ENCODE peak calls at places on chromosomes 12 and 14, in five cellular contexts. I, B, L, M and V are unnamed samples.

GRCh38 chr14:66315548-66315947 is 170.6 kb upstream of the CCDC196 start:
- DNase-seq in M (no peak), I (no peak), B (no peak), L (no peak), V (no peak)

GRCh38 chr14:85479771-85480170 is 50.2 kb upstream of the FLRT2 start:
- DNase-seq in B (no peak), I (peak), M (no peak), L (no peak), V (no peak)

GRCh38 chr12:120439646-120440247 is 1.8 kb downstream of the COX6A1 start:
- DNase-seq in M (peak), I (peak), B (peak), L (no peak), V (peak)

GRCh38 chr12:122661246-122661645 is 41.9 kb downstream of the HCAR2 start:
- DNase-seq in I (no peak), L (no peak), B (no peak), M (no peak), V (no peak)

GRCh38 chr12:19780460-19780859 is 341.2 kb downstream of the AEBP2 start:
- DNase-seq in L (peak), I (no peak), B (no peak), M (no peak), V (no peak)

GRCh38 chr12:114682920-114683708 is 861 bp downstream of the TBX3 start:
- DNase-seq in L (no peak), M (no peak), B (no peak), I (peak), V (no peak)

GRCh38 chr12:104280703-104281458 is 22.7 kb upstream of the EID3 start:
- DNase-seq in I (peak), B (peak), L (no peak), M (no peak), V (no peak)

GRCh38 chr12:83848702-83849101 is 1063.9 kb downstream of the SLC6A15 start:
- DNase-seq in I (no peak), L (no peak), B (no peak), M (no peak), V (no peak)

GRCh38 chr14:34874386-34875030 is 652 bp downstream of the BAZ1A start:
- DNase-seq in B (peak), M (peak), I (peak), L (peak), V (peak)

GRCh38 chr14:85471156-85471555 is 58.8 kb upstream of the FLRT2 start:
- DNase-seq in M (no peak), I (peak), B (peak), L (no peak), V (no peak)

GRCh38 chr14:46344327-46344937 is 307.1 kb downstream of the RPL10L start:
- DNase-seq in L (no peak), M (no peak), I (no peak), B (peak), V (no peak)

GRCh38 chr12:8905546-8905945 is 8.8 kb upstream of the PHC1 start:
- DNase-seq in M (no peak), B (peak), L (no peak), I (no peak), V (no peak)